ENCODE peak calls at places on chromosomes 12 and 14, in eight cellular contexts. G is A549, M is AG09309, E is Ammon's horn, W is amygdala, K is fibroblast of lung, T is NCI-H2029 treated with DMSO at 0.1 percent for 48 hours, I is GM23248. F is an unnamed sample.
A peak's percentile ranks its signal among the peaks of the same experiment; 100 is the strongest.

GRCh38 chr12:103801709-103802585 is 39.1 kb downstream of the NT5DC3 start:
- DNase-seq in G (peak; percentile 73), M (no peak), E (no peak), W (no peak), K (peak; percentile 96), T (no peak), I (peak; percentile 64), F (peak; percentile 71)

GRCh38 chr14:95488376-95489162 is 27.9 kb downstream of the SYNE3 start:
- DNase-seq in G (no peak), M (no peak), E (peak; percentile 74), W (peak; percentile 52), K (peak; percentile 23), T (no peak), I (peak; percentile 47), F (peak; percentile 45)

GRCh38 chr12:122031342-122032216 is 9.9 kb downstream of the BCL7A start:
- DNase-seq in G (peak; percentile 51), M (no peak), E (no peak), W (no peak), K (no peak), T (no peak), I (peak; percentile 58), F (peak; percentile 19)

GRCh38 chr12:43348221-43348620 is 203.8 kb downstream of the ADAMTS20 start:
- DNase-seq in G (no peak), M (no peak), E (no peak), W (no peak), K (peak; percentile 14), T (no peak), I (peak; percentile 70), F (peak; percentile 1)

GRCh38 chr14:104423715-104424405 is 155.7 kb upstream of the C14orf180 start:
- DNase-seq in G (no peak), M (no peak), E (no peak), W (no peak), K (no peak), T (no peak), I (no peak), F (no peak)

GRCh38 chr12:54262403-54262925 is 17.5 kb downstream of the CBX5 start:
- DNase-seq in G (peak; percentile 81), M (no peak), E (no peak), W (no peak), K (peak; percentile 76), T (no peak), I (peak; percentile 78), F (peak; percentile 59)

GRCh38 chr12:29041621-29042020 is 107.5 kb upstream of the FAR2 start:
- DNase-seq in G (peak; percentile 27), M (peak; percentile 81), E (no peak), W (no peak), K (peak; percentile 88), T (no peak), I (peak; percentile 91), F (peak; percentile 71)

GRCh38 chr14:93961610-93962009 is 14.8 kb downstream of the ASB2 start:
- DNase-seq in G (no peak), M (no peak), E (no peak), W (no peak), K (no peak), T (no peak), I (no peak), F (no peak)

GRCh38 chr12:40212566-40212965 is 12.2 kb upstream of the LRRK2 start:
- DNase-seq in G (no peak), M (no peak), E (no peak), W (no peak), K (no peak), T (no peak), I (no peak), F (no peak)

GRCh38 chr12:72647139-72647538 is 375.0 kb downstream of the TRHDE start:
- DNase-seq in G (no peak), M (no peak), E (no peak), W (no peak), K (no peak), T (no peak), I (no peak), F (no peak)

GRCh38 chr12:23098110-23099049 is 473.4 kb downstream of the ETNK1 start:
- DNase-seq in G (no peak), M (no peak), E (no peak), W (no peak), K (peak; percentile 51), T (no peak), I (no peak), F (peak; percentile 29)

GRCh38 chr14:69535230-69535848 is 39.3 kb downstream of the CCDC177 start:
- DNase-seq in G (peak; percentile 58), M (peak; percentile 8), E (peak; percentile 81), W (peak; percentile 55), K (peak; percentile 46), T (no peak), I (peak; percentile 73), F (peak; percentile 42)

GRCh38 chr12:87935216-87935615 is 94.0 kb downstream of the C12orf50 start:
- DNase-seq in G (no peak), M (no peak), E (no peak), W (no peak), K (peak; percentile 22), T (no peak), I (no peak), F (no peak)

GRCh38 chr14:87601011-87601410 is 392.0 kb downstream of the GALC start:
- DNase-seq in G (no peak), M (no peak), E (no peak), W (no peak), K (no peak), T (no peak), I (no peak), F (no peak)